ENCODE peak calls at places on chromosomes 13 and 19, in five cellular contexts. One of them, this sample, is unnamed.

GRCh38 chr13:32300920-32301319 is 14.2 kb downstream of the ZAR1L start:
- DNase-seq in astrocyte: no peak
- DNase-seq in RWPE1: no peak
- DNase-seq in BJ: no peak
- DNase-seq in NB4: no peak
- DNase-seq in this sample: no peak

GRCh38 chr19:50387176-50387867 is 3.2 kb downstream of the POLD1 start:
- DNase-seq in astrocyte: no peak
- DNase-seq in RWPE1: no peak
- DNase-seq in BJ: no peak
- DNase-seq in NB4: peak
- DNase-seq in this sample: no peak

GRCh38 chr13:29496241-29496712 is 99.2 kb downstream of the SLC7A1 start:
- DNase-seq in astrocyte: no peak
- DNase-seq in RWPE1: peak
- DNase-seq in BJ: no peak
- DNase-seq in NB4: peak
- DNase-seq in this sample: no peak

GRCh38 chr19:1106841-1107654 is 3.3 kb downstream of the GPX4 start:
- DNase-seq in astrocyte: peak
- DNase-seq in RWPE1: peak
- DNase-seq in BJ: no peak
- DNase-seq in NB4: peak
- DNase-seq in this sample: peak

GRCh38 chr19:30942636-30943035 is 406.6 kb downstream of the TSHZ3 start:
- DNase-seq in astrocyte: no peak
- DNase-seq in RWPE1: no peak
- DNase-seq in BJ: no peak
- DNase-seq in NB4: no peak
- DNase-seq in this sample: no peak

GRCh38 chr13:32234914-32235313 is 80.2 kb downstream of the ZAR1L start:
- DNase-seq in astrocyte: no peak
- DNase-seq in RWPE1: no peak
- DNase-seq in BJ: no peak
- DNase-seq in NB4: no peak
- DNase-seq in this sample: no peak

GRCh38 chr13:43662976-43663375 is 123.8 kb downstream of the ENOX1 start:
- DNase-seq in astrocyte: no peak
- DNase-seq in RWPE1: no peak
- DNase-seq in BJ: no peak
- DNase-seq in NB4: no peak
- DNase-seq in this sample: no peak

GRCh38 chr13:21018220-21018619 is 43.2 kb downstream of the LATS2 start:
- DNase-seq in astrocyte: no peak
- DNase-seq in RWPE1: no peak
- DNase-seq in BJ: no peak
- DNase-seq in NB4: peak
- DNase-seq in this sample: no peak

GRCh38 chr19:16589917-16590316 is 17.7 kb upstream of the SLC35E1 start:
- DNase-seq in astrocyte: no peak
- DNase-seq in RWPE1: no peak
- DNase-seq in BJ: no peak
- DNase-seq in NB4: peak
- DNase-seq in this sample: no peak

GRCh38 chr19:17950310-17951150 is 16.4 kb upstream of the KCNN1 start:
- DNase-seq in astrocyte: no peak
- DNase-seq in RWPE1: no peak
- DNase-seq in BJ: no peak
- DNase-seq in NB4: no peak
- DNase-seq in this sample: peak

GRCh38 chr13:102091231-102091630 is 310.6 kb downstream of the FGF14 start:
- DNase-seq in astrocyte: no peak
- DNase-seq in RWPE1: peak
- DNase-seq in BJ: no peak
- DNase-seq in NB4: peak
- DNase-seq in this sample: peak

GRCh38 chr19:55902080-55902751 is 29.9 kb downstream of the NLRP13 start:
- DNase-seq in astrocyte: no peak
- DNase-seq in RWPE1: no peak
- DNase-seq in BJ: no peak
- DNase-seq in NB4: no peak
- DNase-seq in this sample: no peak

GRCh38 chr19:18293642-18294466 is 12.4 kb upstream of the JUND start:
- DNase-seq in astrocyte: no peak
- DNase-seq in RWPE1: no peak
- DNase-seq in BJ: no peak
- DNase-seq in NB4: no peak
- DNase-seq in this sample: no peak

GRCh38 chr19:36032251-36033104 is at the start of gene CLIP3:
- DNase-seq in astrocyte: peak
- DNase-seq in RWPE1: no peak
- DNase-seq in BJ: no peak
- DNase-seq in NB4: no peak
- DNase-seq in this sample: peak

GRCh38 chr19:14432817-14433453 is at the start of gene PKN1:
- DNase-seq in astrocyte: no peak
- DNase-seq in RWPE1: peak
- DNase-seq in BJ: no peak
- DNase-seq in NB4: peak
- DNase-seq in this sample: no peak

GRCh38 chr19:17075860-17076538 is 422 bp downstream of the MYO9B start:
- DNase-seq in astrocyte: no peak
- DNase-seq in RWPE1: peak
- DNase-seq in BJ: no peak
- DNase-seq in NB4: peak
- DNase-seq in this sample: no peak

GRCh38 chr13:51328488-51328887 is 11.0 kb upstream of the SERPINE3 start:
- DNase-seq in astrocyte: no peak
- DNase-seq in RWPE1: no peak
- DNase-seq in BJ: no peak
- DNase-seq in NB4: no peak
- DNase-seq in this sample: no peak

GRCh38 chr19:49431330-49431749 is 6.2 kb downstream of the GFY start:
- DNase-seq in astrocyte: no peak
- DNase-seq in RWPE1: peak
- DNase-seq in BJ: no peak
- DNase-seq in NB4: no peak
- DNase-seq in this sample: no peak

GRCh38 chr13:39954476-39954875 is 299.0 kb downstream of the COG6 start:
- DNase-seq in astrocyte: no peak
- DNase-seq in RWPE1: no peak
- DNase-seq in BJ: no peak
- DNase-seq in NB4: no peak
- DNase-seq in this sample: no peak

GRCh38 chr19:2246014-2246620 is 3.0 kb upstream of the AMH start:
- DNase-seq in astrocyte: no peak
- DNase-seq in RWPE1: no peak
- DNase-seq in BJ: no peak
- DNase-seq in NB4: no peak
- DNase-seq in this sample: no peak

GRCh38 chr19:12867120-12868099 is 13.8 kb downstream of the DNASE2 start:
- DNase-seq in astrocyte: peak
- DNase-seq in RWPE1: peak
- DNase-seq in BJ: no peak
- DNase-seq in NB4: no peak
- DNase-seq in this sample: peak

GRCh38 chr13:25719666-25720065 is 332.1 kb downstream of the SHISA2 start:
- DNase-seq in astrocyte: no peak
- DNase-seq in RWPE1: no peak
- DNase-seq in BJ: no peak
- DNase-seq in NB4: no peak
- DNase-seq in this sample: no peak

GRCh38 chr19:30381366-30381765 is 9.2 kb downstream of the ZNF536 start:
- DNase-seq in astrocyte: no peak
- DNase-seq in RWPE1: no peak
- DNase-seq in BJ: no peak
- DNase-seq in NB4: no peak
- DNase-seq in this sample: no peak

GRCh38 chr19:55472463-55472862 is 4.0 kb upstream of the ZNF628 start:
- DNase-seq in astrocyte: peak
- DNase-seq in RWPE1: peak
- DNase-seq in BJ: no peak
- DNase-seq in NB4: no peak
- DNase-seq in this sample: peak

GRCh38 chr13:97313481-97313880 is 91.3 kb downstream of the MBNL2 start:
- DNase-seq in astrocyte: no peak
- DNase-seq in RWPE1: no peak
- DNase-seq in BJ: no peak
- DNase-seq in NB4: no peak
- DNase-seq in this sample: no peak

GRCh38 chr13:98484289-98485219 is 92.4 kb downstream of the STK24 start:
- DNase-seq in astrocyte: peak
- DNase-seq in RWPE1: peak
- DNase-seq in BJ: peak
- DNase-seq in NB4: peak
- DNase-seq in this sample: peak

GRCh38 chr19:33751386-33751770 is 45.3 kb upstream of the KCTD15 start:
- DNase-seq in astrocyte: no peak
- DNase-seq in RWPE1: no peak
- DNase-seq in BJ: no peak
- DNase-seq in NB4: no peak
- DNase-seq in this sample: no peak

GRCh38 chr19:45038931-45039893 is at the start of gene CLASRP:
- DNase-seq in astrocyte: peak
- DNase-seq in RWPE1: peak
- DNase-seq in BJ: peak
- DNase-seq in NB4: peak
- DNase-seq in this sample: peak

GRCh38 chr19:29923653-29924052 is 18.4 kb upstream of the URI1 start:
- DNase-seq in astrocyte: no peak
- DNase-seq in RWPE1: no peak
- DNase-seq in BJ: no peak
- DNase-seq in NB4: peak
- DNase-seq in this sample: no peak

GRCh38 chr19:12833747-12834417 is 497 bp downstream of the RTBDN start:
- DNase-seq in astrocyte: no peak
- DNase-seq in RWPE1: peak
- DNase-seq in BJ: no peak
- DNase-seq in NB4: peak
- DNase-seq in this sample: no peak

GRCh38 chr13:103164239-103164638 is 98.0 kb upstream of the SLC10A2 start:
- DNase-seq in astrocyte: no peak
- DNase-seq in RWPE1: no peak
- DNase-seq in BJ: no peak
- DNase-seq in NB4: no peak
- DNase-seq in this sample: no peak

GRCh38 chr13:49858183-49858856 is 65.8 kb upstream of the KPNA3 start:
- DNase-seq in astrocyte: peak
- DNase-seq in RWPE1: peak
- DNase-seq in BJ: peak
- DNase-seq in NB4: no peak
- DNase-seq in this sample: peak

GRCh38 chr19:51439021-51439465 is 19.2 kb downstream of the SIGLEC8 start:
- DNase-seq in astrocyte: no peak
- DNase-seq in RWPE1: peak
- DNase-seq in BJ: no peak
- DNase-seq in NB4: peak
- DNase-seq in this sample: no peak

GRCh38 chr13:20714161-20714560 is 10.7 kb downstream of the IL17D start:
- DNase-seq in astrocyte: peak
- DNase-seq in RWPE1: no peak
- DNase-seq in BJ: no peak
- DNase-seq in NB4: no peak
- DNase-seq in this sample: no peak

GRCh38 chr19:8366961-8367326 is 3.0 kb downstream of the ANGPTL4 start:
- DNase-seq in astrocyte: peak
- DNase-seq in RWPE1: no peak
- DNase-seq in BJ: no peak
- DNase-seq in NB4: peak
- DNase-seq in this sample: no peak

GRCh38 chr13:66835040-66835628 is 395.0 kb downstream of the PCDH9 start:
- DNase-seq in astrocyte: peak
- DNase-seq in RWPE1: no peak
- DNase-seq in BJ: no peak
- DNase-seq in NB4: no peak
- DNase-seq in this sample: no peak

GRCh38 chr19:5113101-5113557 is 144.2 kb downstream of the KDM4B start:
- DNase-seq in astrocyte: peak
- DNase-seq in RWPE1: no peak
- DNase-seq in BJ: peak
- DNase-seq in NB4: no peak
- DNase-seq in this sample: peak